ENCODE peak calls at places on chromosome 19, in five cellular contexts. P is COLO829, V is ELF-1, H is NCI-H524, Z is ureter. X is an unnamed sample.

GRCh38 chr19:40717325-40717879 is 490 bp downstream of the ITPKC start:
- DNase-seq in P (no peak), H (no peak), V (peak; percentile 62), Z (peak; percentile 61), X (no peak)

GRCh38 chr19:49801401-49801888 is 11.6 kb downstream of the FUZ start:
- DNase-seq in H (no peak), P (no peak), V (no peak), Z (no peak), X (no peak)

GRCh38 chr19:44748426-44749254 is at the start of gene BCL3:
- DNase-seq in H (peak; percentile 16), V (no peak), Z (peak; percentile 82), P (no peak), X (no peak)

GRCh38 chr19:10289167-10289835 is 451 bp upstream of the ICAM5 start:
- DNase-seq in Z (no peak), H (peak; percentile 87), P (no peak), V (peak; percentile 57), X (no peak)

GRCh38 chr19:54662730-54663129 is at the start of gene LILRB4:
- DNase-seq in Z (no peak), P (no peak), H (no peak), V (no peak), X (peak; percentile 66)

GRCh38 chr19:52943134-52943883 is 19.4 kb downstream of the ZNF816 start:
- DNase-seq in V (no peak), Z (no peak), H (no peak), P (no peak), X (no peak)

GRCh38 chr19:2653717-2654584 is 48.5 kb downstream of the GNG7 start:
- DNase-seq in P (no peak), Z (no peak), V (peak; percentile 36), H (no peak), X (no peak)

GRCh38 chr19:4524808-4525562 is 6.7 kb upstream of the PLIN4 start:
- DNase-seq in H (peak; percentile 60), V (peak; percentile 62), P (peak; percentile 33), Z (no peak), X (no peak)

GRCh38 chr19:33193864-33194362 is at the start of gene LRP3:
- DNase-seq in Z (no peak), P (no peak), V (peak; percentile 14), H (peak; percentile 56), X (no peak)

GRCh38 chr19:35211545-35212230 is 16.9 kb downstream of the FAM187B start:
- DNase-seq in V (no peak), Z (peak; percentile 54), H (no peak), P (no peak), X (peak; percentile 78)

GRCh38 chr19:48896191-48896720 is 2.3 kb downstream of the TULP2 start:
- DNase-seq in H (no peak), Z (peak; percentile 77), V (peak; percentile 90), P (no peak), X (peak; percentile 68)

GRCh38 chr19:39524495-39524894 is 8.2 kb downstream of the EID2B start:
- DNase-seq in V (no peak), Z (no peak), P (no peak), H (peak; percentile 97), X (no peak)

GRCh38 chr19:33255781-33256180 is 30.1 kb upstream of the SLC7A10 start:
- DNase-seq in V (no peak), H (no peak), Z (no peak), P (no peak), X (no peak)

GRCh38 chr19:3403489-3404323 is 37.3 kb downstream of the NFIC start:
- DNase-seq in Z (peak; percentile 93), P (peak; percentile 51), H (no peak), V (no peak), X (peak; percentile 97)

GRCh38 chr19:39007096-39007495 is 25.3 kb downstream of the FBXO27 start:
- DNase-seq in P (no peak), H (no peak), Z (no peak), V (peak; percentile 78), X (no peak)